ENCODE peak calls at places on chromosomes 11 and 22, in eight cellular contexts. W, P, Z, K, N, U, D and L are unnamed samples.

GRCh38 chr11:118628861-118629549 is 21.6 kb downstream of the PHLDB1 start:
- DNase-seq in W (no peak), P (no peak), Z (no peak), K (no peak), N (no peak), U (no peak), D (no peak), L (no peak)

GRCh38 chr11:125398994-125399638 is 96.9 kb downstream of the FEZ1 start:
- DNase-seq in W (no peak), P (no peak), Z (no peak), K (no peak), N (peak), U (no peak), D (no peak), L (no peak)

GRCh38 chr22:32776397-32776796 is 25.1 kb upstream of the TIMP3 start:
- DNase-seq in W (no peak), P (no peak), Z (no peak), K (no peak), N (no peak), U (no peak), D (no peak), L (no peak)

GRCh38 chr22:45263790-45264269 is 20.9 kb upstream of the UPK3A start:
- DNase-seq in W (peak), P (peak), Z (peak), K (peak), N (peak), U (no peak), D (no peak), L (peak)

GRCh38 chr22:23243006-23243573 is 62.8 kb downstream of the BCR start:
- DNase-seq in W (peak), P (no peak), Z (peak), K (no peak), N (no peak), U (peak), D (peak), L (no peak)

GRCh38 chr22:35728639-35729308 is 11.1 kb downstream of the APOL5 start:
- DNase-seq in W (no peak), P (no peak), Z (no peak), K (no peak), N (no peak), U (no peak), D (no peak), L (no peak)

GRCh38 chr22:42376721-42377177 is 55.5 kb downstream of the NFAM1 start:
- DNase-seq in W (peak), P (no peak), Z (no peak), K (no peak), N (peak), U (no peak), D (no peak), L (no peak)

GRCh38 chr11:9757809-9758675 is 94.2 kb downstream of the SWAP70 start:
- DNase-seq in W (peak), P (peak), Z (peak), K (peak), N (peak), U (no peak), D (no peak), L (peak)

GRCh38 chr22:23193420-23193819 is 13.1 kb downstream of the BCR start:
- DNase-seq in W (no peak), P (no peak), Z (no peak), K (no peak), N (no peak), U (no peak), D (no peak), L (no peak)

GRCh38 chr11:11537871-11538270 is 83.9 kb downstream of the GALNT18 start:
- DNase-seq in W (no peak), P (no peak), Z (no peak), K (no peak), N (peak), U (no peak), D (no peak), L (no peak)

GRCh38 chr11:86167499-86168161 is 76.9 kb upstream of the EED start:
- DNase-seq in W (no peak), P (no peak), Z (no peak), K (peak), N (no peak), U (no peak), D (no peak), L (no peak)

GRCh38 chr11:35567737-35568465 is 42.5 kb upstream of the PAMR1 start:
- DNase-seq in W (no peak), P (no peak), Z (no peak), K (no peak), N (no peak), U (no peak), D (no peak), L (no peak)

GRCh38 chr11:130612291-130612802 is 163.9 kb downstream of the ADAMTS15 start:
- DNase-seq in W (no peak), P (no peak), Z (no peak), K (no peak), N (no peak), U (no peak), D (no peak), L (no peak)

GRCh38 chr22:23161029-23161428 is 15.8 kb downstream of the RAB36 start:
- DNase-seq in W (no peak), P (no peak), Z (no peak), K (no peak), N (no peak), U (no peak), D (no peak), L (no peak)

GRCh38 chr11:86719781-86720463 is 47.5 kb upstream of the ME3 start:
- DNase-seq in W (no peak), P (no peak), Z (no peak), K (peak), N (no peak), U (no peak), D (no peak), L (no peak)

GRCh38 chr22:33851985-33852384 is 68.3 kb downstream of the LARGE1 start:
- DNase-seq in W (no peak), P (no peak), Z (no peak), K (no peak), N (no peak), U (no peak), D (no peak), L (no peak)

GRCh38 chr11:112229746-112230433 is 3.7 kb downstream of the PTS start:
- DNase-seq in W (no peak), P (no peak), Z (no peak), K (no peak), N (no peak), U (no peak), D (no peak), L (no peak)

GRCh38 chr22:40806711-40807110 is 12.4 kb downstream of the SLC25A17 start:
- DNase-seq in W (no peak), P (no peak), Z (no peak), K (no peak), N (no peak), U (no peak), D (no peak), L (no peak)

GRCh38 chr11:62716816-62717215 is 9.3 kb downstream of the GNG3 start:
- DNase-seq in W (no peak), P (no peak), Z (no peak), K (no peak), N (no peak), U (no peak), D (no peak), L (no peak)

GRCh38 chr22:49960967-49961600 is 512 bp downstream of the PIM3 start:
- DNase-seq in W (no peak), P (no peak), Z (peak), K (peak), N (peak), U (no peak), D (no peak), L (no peak)

GRCh38 chr22:39253427-39254070 is 8.8 kb upstream of the PDGFB start:
- DNase-seq in W (peak), P (no peak), Z (no peak), K (peak), N (no peak), U (no peak), D (no peak), L (peak)

GRCh38 chr22:48827228-48827810 is 1000.4 kb downstream of the BRD1 start:
- DNase-seq in W (no peak), P (no peak), Z (peak), K (no peak), N (no peak), U (no peak), D (no peak), L (no peak)

GRCh38 chr11:122165972-122166371 is 50.0 kb upstream of the BLID start:
- DNase-seq in W (no peak), P (no peak), Z (no peak), K (no peak), N (no peak), U (no peak), D (no peak), L (no peak)

GRCh38 chr11:2512431-2513407 is 67.9 kb downstream of the KCNQ1 start:
- DNase-seq in W (peak), P (no peak), Z (peak), K (no peak), N (peak), U (no peak), D (no peak), L (no peak)

GRCh38 chr11:132785878-132786277 is 746.4 kb downstream of the OPCML start:
- DNase-seq in W (no peak), P (no peak), Z (no peak), K (no peak), N (no peak), U (no peak), D (no peak), L (no peak)

GRCh38 chr22:17138451-17139042 is 17.4 kb upstream of the TMEM121B start:
- DNase-seq in W (no peak), P (no peak), Z (no peak), K (no peak), N (no peak), U (no peak), D (no peak), L (no peak)

GRCh38 chr11:47391711-47392432 is 13.5 kb upstream of the SPI1 start:
- DNase-seq in W (peak), P (no peak), Z (no peak), K (no peak), N (peak), U (no peak), D (no peak), L (no peak)

GRCh38 chr11:40027737-40028136 is 1431.7 kb downstream of the LRRC4C start:
- DNase-seq in W (no peak), P (no peak), Z (no peak), K (no peak), N (no peak), U (no peak), D (no peak), L (no peak)

GRCh38 chr11:70611166-70611565 is 212.8 kb downstream of the CTTN start:
- DNase-seq in W (no peak), P (no peak), Z (no peak), K (no peak), N (no peak), U (no peak), D (no peak), L (no peak)

GRCh38 chr11:6655020-6655789 is 404 bp downstream of the DCHS1 start:
- DNase-seq in W (no peak), P (no peak), Z (peak), K (peak), N (peak), U (no peak), D (no peak), L (no peak)

GRCh38 chr11:130179396-130180306 is 20.1 kb downstream of the ST14 start:
- DNase-seq in W (no peak), P (no peak), Z (no peak), K (no peak), N (no peak), U (no peak), D (no peak), L (no peak)

GRCh38 chr11:11864332-11864731 is 22.6 kb downstream of the USP47 start:
- DNase-seq in W (no peak), P (no peak), Z (no peak), K (no peak), N (no peak), U (no peak), D (no peak), L (no peak)

GRCh38 chr11:36500315-36500721 is 9.8 kb downstream of the TRAF6 start:
- DNase-seq in W (peak), P (no peak), Z (no peak), K (peak), N (no peak), U (no peak), D (no peak), L (no peak)

GRCh38 chr11:83007909-83008580 is 63.7 kb downstream of the RAB30 start:
- DNase-seq in W (peak), P (peak), Z (no peak), K (peak), N (peak), U (no peak), D (no peak), L (no peak)

GRCh38 chr22:19962909-19963806 is 21.5 kb upstream of the TXNRD2 start:
- DNase-seq in W (no peak), P (peak), Z (peak), K (peak), N (no peak), U (no peak), D (no peak), L (peak)

GRCh38 chr22:19966908-19967750 is 25.5 kb upstream of the TXNRD2 start:
- DNase-seq in W (no peak), P (no peak), Z (no peak), K (peak), N (no peak), U (no peak), D (no peak), L (no peak)

GRCh38 chr22:19963863-19964642 is 22.4 kb upstream of the TXNRD2 start:
- DNase-seq in W (no peak), P (no peak), Z (no peak), K (no peak), N (no peak), U (no peak), D (no peak), L (no peak)

GRCh38 chr22:19965771-19966709 is 24.4 kb upstream of the TXNRD2 start:
- DNase-seq in W (peak), P (no peak), Z (peak), K (no peak), N (peak), U (no peak), D (no peak), L (no peak)

GRCh38 chr22:19964701-19965386 is 23.2 kb upstream of the TXNRD2 start:
- DNase-seq in W (no peak), P (no peak), Z (no peak), K (no peak), N (no peak), U (no peak), D (no peak), L (no peak)
- H3K9ac ChIP-seq in W (peak), P (no peak), Z (no peak), K (no peak), N (no peak), U (no peak), D (no peak), L (no peak)

GRCh38 chr11:64923944-64924909 is at the start of gene PPP2R5B:
- DNase-seq in W (peak), P (peak), Z (peak), K (peak), N (peak), U (no peak), D (peak), L (peak)
- TF ChIP-seq POLR2AphosphoS5 in W (no peak), P (no peak), Z (peak), K (peak), N (peak), U (no peak), D (no peak), L (peak)

GRCh38 chr11:33060271-33060670 is 20.9 kb downstream of the TCP11L1 start:
- DNase-seq in W (no peak), P (no peak), Z (no peak), K (no peak), N (no peak), U (no peak), D (no peak), L (no peak)
- H3K9ac ChIP-seq in W (no peak), P (no peak), Z (no peak), K (no peak), N (no peak), U (no peak), D (no peak), L (peak)

GRCh38 chr11:69174841-69175240 is 19.1 kb downstream of the SMIM38 start:
- DNase-seq in W (no peak), P (no peak), Z (no peak), K (no peak), N (no peak), U (no peak), D (no peak), L (no peak)

GRCh38 chr11:69183613-69184012 is 27.9 kb downstream of the SMIM38 start:
- DNase-seq in W (no peak), P (no peak), Z (no peak), K (no peak), N (no peak), U (no peak), D (peak), L (no peak)

GRCh38 chr11:69186316-69187266 is 30.9 kb downstream of the SMIM38 start:
- DNase-seq in W (no peak), P (no peak), Z (no peak), K (no peak), N (peak), U (no peak), D (no peak), L (no peak)

GRCh38 chr11:69178819-69179482 is 23.2 kb downstream of the SMIM38 start:
- DNase-seq in W (no peak), P (no peak), Z (no peak), K (no peak), N (no peak), U (no peak), D (no peak), L (no peak)

GRCh38 chr11:69180726-69181125 is 25.0 kb downstream of the SMIM38 start:
- DNase-seq in W (no peak), P (no peak), Z (no peak), K (no peak), N (no peak), U (no peak), D (no peak), L (no peak)
- TF ChIP-seq POLR2AphosphoS5 in W (no peak), P (no peak), Z (no peak), K (no peak), N (no peak), U (no peak), D (no peak), L (no peak)

GRCh38 chr22:30262917-30263741 is 3.5 kb downstream of the OSM start:
- DNase-seq in W (peak), P (peak), Z (peak), K (peak), N (peak), U (no peak), D (no peak), L (no peak)
- H3K9ac ChIP-seq in W (peak), P (peak), Z (no peak), K (no peak), N (no peak), U (no peak), D (no peak), L (peak)

GRCh38 chr11:57499413-57499982 is 16.0 kb downstream of the SLC43A1 start:
- DNase-seq in W (peak), P (peak), Z (peak), K (peak), N (peak), U (no peak), D (no peak), L (peak)
- TF ChIP-seq POLR2AphosphoS5 in W (no peak), P (no peak), Z (no peak), K (peak), N (no peak), U (no peak), D (no peak), L (peak)

DNA sequence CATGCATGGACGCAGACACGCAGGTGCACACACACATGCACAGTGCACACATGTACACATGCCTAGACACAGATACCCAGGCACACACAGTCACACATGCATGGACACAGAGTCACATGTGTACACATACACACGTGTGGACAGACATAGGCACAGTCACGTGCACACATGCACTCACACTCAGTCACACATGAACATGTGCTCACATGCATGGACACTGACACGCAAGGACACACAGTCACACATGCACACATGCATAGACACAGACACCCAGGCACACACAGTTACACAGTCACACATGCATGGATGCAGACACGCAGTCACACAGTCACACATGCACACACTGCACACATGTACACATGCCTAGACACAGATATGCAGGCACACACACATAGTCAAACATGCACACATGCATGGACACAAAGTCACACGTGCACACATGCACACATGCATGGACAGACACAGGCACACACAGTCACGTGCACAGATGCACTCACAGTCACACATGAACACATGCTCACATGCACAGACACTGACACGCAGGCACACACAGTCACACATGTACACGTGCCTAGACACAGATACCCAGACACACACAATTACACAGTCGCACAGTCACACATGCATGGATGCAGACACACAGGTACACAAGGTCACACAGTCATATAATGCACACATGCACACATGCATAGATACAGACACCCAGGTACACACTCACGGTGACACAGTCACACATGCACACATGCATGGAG is 16.8 kb downstream of the MUC2 start:
- DNase-seq in W (no peak), P (no peak), Z (no peak), K (no peak), N (no peak), U (no peak), D (no peak), L (no peak)
- H3K9ac ChIP-seq in W (no peak), P (no peak), Z (no peak), K (no peak), N (no peak), U (no peak), D (no peak), L (no peak)

DNA sequence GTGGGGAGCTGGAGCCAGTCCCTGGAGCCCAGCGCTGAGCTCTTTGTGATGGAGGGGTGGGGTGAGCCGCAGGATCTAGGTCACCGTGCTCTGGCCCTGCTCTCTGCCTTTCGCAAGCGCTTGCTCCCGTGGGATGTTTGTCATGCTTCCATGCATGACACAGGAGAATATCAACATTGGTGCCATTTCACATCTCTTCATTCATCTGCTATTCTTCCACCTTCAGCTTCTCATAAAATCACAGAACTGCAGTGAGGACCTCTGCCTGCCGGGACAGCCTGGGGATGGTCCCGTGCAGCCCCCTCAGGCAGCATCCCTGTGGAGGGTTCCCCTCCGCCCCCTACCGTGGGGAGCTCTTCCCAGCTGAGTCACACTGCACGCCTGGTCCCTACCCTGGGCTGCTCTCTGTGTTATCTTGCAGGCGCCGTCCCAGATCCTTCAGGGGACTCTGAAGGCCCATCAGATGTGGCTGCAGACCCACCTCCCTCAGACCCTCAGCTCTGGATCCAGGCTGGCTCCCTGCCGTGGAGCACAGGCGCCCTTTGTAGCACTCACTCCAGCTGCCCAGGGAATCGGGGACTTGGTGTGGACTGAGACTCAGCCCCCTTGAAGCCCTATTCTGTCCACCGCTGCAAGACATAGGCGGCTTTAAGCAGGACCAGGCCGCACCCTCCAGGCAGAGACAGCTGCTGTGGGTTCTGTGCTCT is 5.1 kb upstream of the SEPTIN5 start:
- DNase-seq in W (peak), P (no peak), Z (no peak), K (no peak), N (peak), U (no peak), D (no peak), L (no peak)
- TF ChIP-seq POLR2AphosphoS5 in W (no peak), P (no peak), Z (no peak), K (no peak), N (no peak), U (no peak), D (no peak), L (no peak)